ENCODE peak calls at places on chromosomes 6 and 20, in four cellular contexts. One of them, this sample, is unnamed.
A peak's percentile ranks its signal among the peaks of the same experiment; 100 is the strongest.

GRCh38 chr20:34334654-34335407 is 28.2 kb upstream of the ITCH start:
- DNase-seq in DND-41: no peak
- DNase-seq in D341Med: no peak
- DNase-seq in GM13977: no peak
- DNase-seq in this sample: no peak

GRCh38 chr6:132698608-132699007 is 15.2 kb downstream of the VNN1 start:
- DNase-seq in GM13977: no peak
- DNase-seq in D341Med: no peak
- DNase-seq in DND-41: no peak
- DNase-seq in this sample: no peak

GRCh38 chr6:30100585-30101422 is 12.1 kb downstream of the TRIM31 start:
- DNase-seq in DND-41: no peak
- DNase-seq in GM13977: no peak
- DNase-seq in D341Med: peak; percentile 40
- DNase-seq in this sample: peak; percentile 43

GRCh38 chr20:40189621-40190020 is 499.4 kb downstream of the MAFB start:
- DNase-seq in GM13977: no peak
- DNase-seq in DND-41: no peak
- DNase-seq in D341Med: no peak
- DNase-seq in this sample: no peak

GRCh38 chr6:3022765-3023662 is 23.3 kb downstream of the NQO2 start:
- DNase-seq in DND-41: peak; percentile 64
- DNase-seq in D341Med: no peak
- DNase-seq in GM13977: no peak
- DNase-seq in this sample: no peak

GRCh38 chr20:52565614-52566013 is 374.0 kb upstream of the ZFP64 start:
- DNase-seq in D341Med: no peak
- DNase-seq in DND-41: no peak
- DNase-seq in GM13977: no peak
- DNase-seq in this sample: no peak

GRCh38 chr20:35133006-35133405 is 14.1 kb downstream of the EDEM2 start:
- DNase-seq in GM13977: no peak
- DNase-seq in DND-41: no peak
- DNase-seq in D341Med: no peak
- DNase-seq in this sample: no peak

GRCh38 chr6:12593720-12594540 is 122.6 kb upstream of the PHACTR1 start:
- DNase-seq in D341Med: no peak
- DNase-seq in GM13977: no peak
- DNase-seq in DND-41: no peak
- DNase-seq in this sample: no peak

GRCh38 chr6:47780510-47781356 is 1.1 kb upstream of the OPN5 start:
- DNase-seq in D341Med: peak; percentile 65
- DNase-seq in GM13977: peak; percentile 38
- DNase-seq in DND-41: peak; percentile 28
- DNase-seq in this sample: peak; percentile 36

GRCh38 chr6:20409427-20409971 is 7.8 kb downstream of the E2F3 start:
- DNase-seq in DND-41: no peak
- DNase-seq in GM13977: peak; percentile 45
- DNase-seq in D341Med: no peak
- DNase-seq in this sample: peak; percentile 32

GRCh38 chr20:34309691-34310090 is 6.5 kb upstream of the AHCY start:
- DNase-seq in GM13977: no peak
- DNase-seq in D341Med: no peak
- DNase-seq in DND-41: no peak
- DNase-seq in this sample: no peak

GRCh38 chr6:26103141-26103769 is 16.0 kb downstream of the HFE start:
- DNase-seq in GM13977: no peak
- DNase-seq in D341Med: no peak
- DNase-seq in DND-41: no peak
- DNase-seq in this sample: no peak

GRCh38 chr6:133754298-133754697 is 134.6 kb upstream of the TCF21 start:
- DNase-seq in GM13977: no peak
- DNase-seq in DND-41: no peak
- DNase-seq in D341Med: no peak
- DNase-seq in this sample: no peak

GRCh38 chr6:35739645-35740517 is 3.0 kb downstream of the ARMC12 start:
- DNase-seq in GM13977: no peak
- DNase-seq in DND-41: no peak
- DNase-seq in D341Med: no peak
- DNase-seq in this sample: no peak

GRCh38 chr6:36118550-36119107 is 11.7 kb upstream of the MAPK13 start:
- DNase-seq in DND-41: no peak
- DNase-seq in D341Med: no peak
- DNase-seq in GM13977: no peak
- DNase-seq in this sample: no peak

GRCh38 chr20:31678389-31679356 is 41.0 kb downstream of the COX4I2 start:
- DNase-seq in DND-41: peak; percentile 55
- DNase-seq in D341Med: no peak
- DNase-seq in GM13977: no peak
- DNase-seq in this sample: no peak

GRCh38 chr20:51457281-51457932 is 85.1 kb downstream of the NFATC2 start:
- DNase-seq in GM13977: no peak
- DNase-seq in DND-41: no peak
- DNase-seq in D341Med: no peak
- DNase-seq in this sample: no peak

GRCh38 chr6:73695619-73696421 is at the start of gene CD109:
- DNase-seq in DND-41: peak; percentile 72
- DNase-seq in D341Med: peak; percentile 35
- DNase-seq in GM13977: peak; percentile 46
- DNase-seq in this sample: peak; percentile 64

GRCh38 chr6:44539701-44540100 is 152.2 kb downstream of the CDC5L start:
- DNase-seq in DND-41: no peak
- DNase-seq in GM13977: no peak
- DNase-seq in D341Med: no peak
- DNase-seq in this sample: no peak

GRCh38 chr6:127959869-127960268 is 59.0 kb upstream of the THEMIS start:
- DNase-seq in D341Med: no peak
- DNase-seq in GM13977: no peak
- DNase-seq in DND-41: no peak
- DNase-seq in this sample: no peak

GRCh38 chr6:37648465-37649330 is 49.0 kb downstream of the MDGA1 start:
- DNase-seq in D341Med: no peak
- DNase-seq in DND-41: peak; percentile 14
- DNase-seq in GM13977: no peak
- DNase-seq in this sample: peak; percentile 46

GRCh38 chr20:57661201-57662027 is 41.2 kb upstream of the ZBP1 start:
- DNase-seq in GM13977: no peak
- DNase-seq in DND-41: no peak
- DNase-seq in D341Med: peak; percentile 26
- DNase-seq in this sample: peak; percentile 26

GRCh38 chr20:63086421-63087235 is 79.9 kb upstream of the BHLHE23 start:
- DNase-seq in GM13977: no peak
- DNase-seq in DND-41: no peak
- DNase-seq in D341Med: peak; percentile 35
- DNase-seq in this sample: no peak

GRCh38 chr6:437042-437402 is 45.5 kb downstream of the IRF4 start:
- DNase-seq in DND-41: no peak
- DNase-seq in D341Med: no peak
- DNase-seq in GM13977: no peak
- DNase-seq in this sample: no peak

GRCh38 chr6:134245041-134245440 is 72.9 kb downstream of the SGK1 start:
- DNase-seq in GM13977: no peak
- DNase-seq in D341Med: no peak
- DNase-seq in DND-41: no peak
- DNase-seq in this sample: no peak

This sample was measured in GM13976.